ENCODE peak calls at places on chromosomes 6 and 20, in four cellular contexts. X, L, Q and Z are unnamed samples.

GRCh38 chr6:36906539-36906938 is 20.8 kb downstream of the C6orf89 start:
- DNase-seq in X (no peak), L (peak; percentile 96), Q (no peak), Z (peak; percentile 87)

GRCh38 chr6:111846511-111847409 is 26.5 kb downstream of the FYN start:
- DNase-seq in Q (no peak), X (no peak), L (peak; percentile 49), Z (no peak)

GRCh38 chr6:47520282-47520681 is 42.7 kb downstream of the CD2AP start:
- DNase-seq in Q (no peak), L (no peak), X (no peak), Z (no peak)

GRCh38 chr6:141483561-141484061 is 649.1 kb upstream of the GJE1 start:
- DNase-seq in Q (peak; percentile 36), X (no peak), L (peak; percentile 70), Z (no peak)

GRCh38 chr6:89011436-89011835 is 48.0 kb upstream of the RNGTT start:
- DNase-seq in X (no peak), L (no peak), Q (no peak), Z (no peak)

GRCh38 chr6:6916598-6916997 is 191.2 kb upstream of the RREB1 start:
- DNase-seq in L (no peak), Q (no peak), X (peak; percentile 45), Z (no peak)

GRCh38 chr6:45676376-45676775 is 298.6 kb upstream of the SUPT3H start:
- DNase-seq in Q (no peak), L (no peak), X (no peak), Z (no peak)

GRCh38 chr6:135274561-135275293 is 93.6 kb downstream of the MYB start:
- DNase-seq in Q (no peak), L (no peak), X (no peak), Z (no peak)

GRCh38 chr20:39067526-39068216 is 105.5 kb downstream of the DHX35 start:
- DNase-seq in Q (no peak), X (no peak), L (no peak), Z (no peak)

GRCh38 chr6:111503194-111503593 is 20.2 kb upstream of the REV3L start:
- DNase-seq in X (peak; percentile 76), L (no peak), Q (no peak), Z (no peak)

GRCh38 chr6:152635949-152636674 is 1.1 kb downstream of the SYNE1 start:
- DNase-seq in L (no peak), X (peak; percentile 64), Q (peak; percentile 59), Z (no peak)

GRCh38 chr6:138977242-138977641 is 10.8 kb downstream of the REPS1 start:
- DNase-seq in X (no peak), L (no peak), Q (no peak), Z (no peak)

GRCh38 chr6:14386263-14386981 is 268.9 kb downstream of the CD83 start:
- DNase-seq in L (no peak), Q (no peak), X (no peak), Z (no peak)

GRCh38 chr6:124958759-124959354 is 3.4 kb upstream of the RNF217 start:
- DNase-seq in Q (no peak), X (no peak), L (no peak), Z (no peak)

GRCh38 chr6:132423839-132424238 is 22.6 kb upstream of the MOXD1 start:
- DNase-seq in X (no peak), L (no peak), Q (no peak), Z (no peak)

GRCh38 chr6:62075869-62076268 is 210.2 kb downstream of the KHDRBS2 start:
- DNase-seq in Q (no peak), L (no peak), X (no peak), Z (no peak)

GRCh38 chr6:147881432-147881831 is 372.9 kb downstream of the SAMD5 start:
- DNase-seq in Q (no peak), L (no peak), X (peak; percentile 9), Z (no peak)

GRCh38 chr6:25172819-25173218 is 106.4 kb upstream of the CARMIL1 start:
- DNase-seq in Q (no peak), L (no peak), X (peak; percentile 52), Z (no peak)

GRCh38 chr6:90493332-90493731 is 93.5 kb downstream of the MAP3K7 start:
- DNase-seq in Q (no peak), L (no peak), X (no peak), Z (no peak)

GRCh38 chr6:125129354-125129753 is 24.2 kb upstream of the TPD52L1 start:
- DNase-seq in X (no peak), Q (no peak), L (no peak), Z (no peak)

GRCh38 chr6:124470803-124471202 is 491.4 kb upstream of the RNF217 start:
- DNase-seq in Q (no peak), L (peak; percentile 61), X (no peak), Z (no peak)

GRCh38 chr20:10573273-10573950 is 100.4 kb downstream of the JAG1 start:
- DNase-seq in Q (no peak), X (no peak), L (no peak), Z (no peak)

GRCh38 chr20:62913043-62913630 is 13.2 kb downstream of the DIDO1 start:
- DNase-seq in X (no peak), Q (no peak), L (no peak), Z (no peak)

GRCh38 chr20:6051505-6051904 is 2.4 kb downstream of the LRRN4 start:
- DNase-seq in Q (no peak), X (peak; percentile 15), L (no peak), Z (no peak)

GRCh38 chr6:32432050-32432450 is 7.6 kb upstream of the HLA-DRA start:
- DNase-seq in Q (peak; percentile 33), X (no peak), L (no peak), Z (no peak)

GRCh38 chr20:56979125-56979524 is 287.3 kb downstream of the BMP7 start:
- DNase-seq in X (no peak), Q (no peak), L (no peak), Z (no peak)

GRCh38 chr6:1735239-1735803 is 125.6 kb downstream of the FOXC1 start:
- DNase-seq in L (peak; percentile 49), X (no peak), Q (no peak), Z (peak; percentile 64)

GRCh38 chr6:77926198-77926752 is 273.4 kb downstream of the MEI4 start:
- DNase-seq in Q (no peak), X (no peak), L (no peak), Z (no peak)

GRCh38 chr6:37432590-37432915 is 468 bp upstream of the CMTR1 start:
- DNase-seq in L (no peak), Q (no peak), X (no peak), Z (no peak)

GRCh38 chr6:44307217-44307616 is 5.9 kb downstream of the AARS2 start:
- DNase-seq in Q (no peak), X (no peak), L (no peak), Z (no peak)

GRCh38 chr20:7790189-7790588 is 150.1 kb downstream of the HAO1 start:
- DNase-seq in Q (no peak), X (no peak), L (peak; percentile 62), Z (no peak)

GRCh38 chr6:6395581-6396197 is 75.2 kb upstream of the F13A1 start:
- DNase-seq in L (no peak), X (no peak), Q (no peak), Z (no peak)

GRCh38 chr6:31471711-31472110 is 26.2 kb upstream of the MICB start:
- DNase-seq in L (no peak), X (no peak), Q (no peak), Z (no peak)

GRCh38 chr6:111922454-111923297 is 49.4 kb upstream of the FYN start:
- DNase-seq in L (peak; percentile 95), Q (no peak), X (no peak), Z (no peak)

GRCh38 chr6:98833101-98834059 is 994 bp upstream of the POU3F2 start:
- DNase-seq in Q (no peak), X (peak; percentile 71), L (peak; percentile 57), Z (no peak)

GRCh38 chr6:17281100-17281496 is at the start of gene RBM24:
- DNase-seq in X (peak; percentile 65), Q (peak; percentile 10), L (peak; percentile 26), Z (peak; percentile 61)

GRCh38 chr20:61929561-61929960 is 136.1 kb downstream of the TAF4 start:
- DNase-seq in X (no peak), L (no peak), Q (no peak), Z (no peak)

GRCh38 chr6:119463081-119463626 is 113.6 kb upstream of the MAN1A1 start:
- DNase-seq in X (no peak), Q (no peak), L (no peak), Z (no peak)

GRCh38 chr6:34195726-34196115 is 41.0 kb upstream of the HMGA1 start:
- DNase-seq in L (no peak), X (no peak), Q (no peak), Z (no peak)